ENCODE peak calls at places on chromosome 13, in four cellular contexts. Y is posterior cingulate gyrus; K is effector memory CD8-positive, alpha-beta T cell; X is A549. H is an unnamed sample.

GRCh38 chr13:38888309-38888708 is 102.3 kb downstream of the STOML3 start:
- DNase-seq in X (no peak), Y (no peak), K (no peak), H (no peak)

GRCh38 chr13:43878897-43879322 is 630 bp downstream of the CCDC122 start:
- DNase-seq in Y (peak), K (no peak), X (peak), H (no peak)

GRCh38 chr13:113623491-113624234 is 34.3 kb downstream of the ATP4B start:
- DNase-seq in K (no peak), X (no peak), Y (no peak), H (no peak)

GRCh38 chr13:30715837-30716236 is 19.5 kb upstream of the ALOX5AP start:
- DNase-seq in Y (no peak), X (no peak), K (no peak), H (no peak)

GRCh38 chr13:48199404-48199991 is 33.5 kb upstream of the ITM2B start:
- DNase-seq in Y (no peak), X (no peak), K (no peak), H (no peak)

GRCh38 chr13:113072370-113072769 is 33.2 kb upstream of the F7 start:
- DNase-seq in Y (no peak), X (no peak), K (no peak), H (no peak)

GRCh38 chr13:95553271-95553588 is 710 bp downstream of the CLDN10 start:
- DNase-seq in X (no peak), K (no peak), Y (no peak), H (no peak)

GRCh38 chr13:42392706-42393572 is 121.0 kb downstream of the AKAP11 start:
- DNase-seq in Y (no peak), K (no peak), X (no peak), H (no peak)

GRCh38 chr13:100809856-100810255 is 135.3 kb upstream of the TMTC4 start:
- DNase-seq in Y (no peak), X (no peak), K (no peak), H (no peak)

GRCh38 chr13:109157275-109157674 is 527.9 kb downstream of the MYO16 start:
- DNase-seq in K (no peak), Y (no peak), X (no peak), H (no peak)

GRCh38 chr13:102395939-102396338 is 5.9 kb downstream of the FGF14 start:
- DNase-seq in X (no peak), K (no peak), Y (no peak), H (no peak)

GRCh38 chr13:75748874-75749273 is 112.7 kb downstream of the LMO7 start:
- DNase-seq in X (no peak), K (no peak), Y (no peak), H (no peak)

GRCh38 chr13:98975822-98976261 is 2.0 kb downstream of the DOCK9 start:
- DNase-seq in K (no peak), Y (no peak), X (no peak), H (no peak)

GRCh38 chr13:113291997-113292862 is 4.8 kb upstream of the LAMP1 start:
- DNase-seq in K (no peak), X (no peak), Y (no peak), H (no peak)

GRCh38 chr13:69579351-69579750 is 528.3 kb upstream of the ATXN8OS start:
- DNase-seq in Y (no peak), K (no peak), X (no peak), H (no peak)

GRCh38 chr13:33787051-33787591 is 30.8 kb upstream of the RFC3 start:
- DNase-seq in Y (no peak), K (peak), X (no peak), H (no peak)

GRCh38 chr13:37690361-37690760 is 91.8 kb upstream of the POSTN start:
- DNase-seq in X (no peak), Y (no peak), K (no peak), H (no peak)

GRCh38 chr13:20064128-20064527 is 96.7 kb downstream of the GJA3 start:
- DNase-seq in X (no peak), K (no peak), Y (no peak), H (no peak)

GRCh38 chr13:49643003-49643651 is 14.8 kb downstream of the ARL11 start:
- DNase-seq in X (no peak), K (no peak), Y (no peak), H (no peak)

GRCh38 chr13:26017932-26018690 is 33.7 kb downstream of the SHISA2 start:
- DNase-seq in K (no peak), Y (no peak), X (no peak), H (no peak)

GRCh38 chr13:114026128-114026880 is 52.4 kb upstream of the C13orf46 start:
- DNase-seq in K (no peak), X (no peak), Y (no peak), H (no peak)

GRCh38 chr13:109249780-109250528 is 536.4 kb downstream of the IRS2 start:
- DNase-seq in Y (no peak), X (no peak), K (no peak), H (no peak)

GRCh38 chr13:24617394-24618218 is 62.6 kb upstream of the ATP12A start:
- DNase-seq in K (no peak), X (no peak), Y (no peak), H (no peak)

GRCh38 chr13:30415430-30416030 is 6.8 kb upstream of the UBE2L5 start:
- DNase-seq in X (no peak), Y (no peak), K (no peak), H (no peak)

GRCh38 chr13:105991622-105992254 is 543.7 kb downstream of the EFNB2 start:
- DNase-seq in K (no peak), Y (no peak), X (no peak), H (no peak)

GRCh38 chr13:94595943-94596574 is at the start of gene TGDS:
- DNase-seq in X (peak), Y (peak), K (peak), H (peak)

GRCh38 chr13:77388944-77389616 is 62.2 kb upstream of the MYCBP2 start:
- DNase-seq in X (no peak), Y (peak), K (no peak), H (no peak)

GRCh38 chr13:25232937-25233515 is 54.3 kb downstream of the MTMR6 start:
- DNase-seq in Y (no peak), X (peak), K (no peak), H (no peak)

GRCh38 chr13:26722321-26722720 is 38.3 kb downstream of the GPR12 start:
- DNase-seq in K (no peak), X (no peak), Y (no peak), H (no peak)

GRCh38 chr13:38309397-38309796 is 40.3 kb upstream of the UFM1 start:
- DNase-seq in X (no peak), K (no peak), Y (no peak), H (no peak)

GRCh38 chr13:21478881-21479808 is 20.0 kb upstream of the ZDHHC20 start:
- DNase-seq in K (peak), X (no peak), Y (no peak), H (peak)